ENCODE peak calls at places on chromosome 3, in nine cellular contexts. M is mucosa of descending colon; C is CD4-positive, alpha-beta T cell; P is endothelial cell; Z is upper lobe of left lung; T is foreskin keratinocyte; Q is GM12865; U is HFFc6; L is AG09309. R is an unnamed sample.

GRCh38 chr3:101994386-101994785 is 145.1 kb downstream of the NFKBIZ start:
- DNase-seq in M (no peak), C (no peak), P (no peak), Z (no peak), T (peak), Q (no peak), U (no peak), L (no peak), R (no peak)

GRCh38 chr3:177824190-177824786 is 627.0 kb upstream of the TBL1XR1 start:
- DNase-seq in M (peak), C (no peak), P (no peak), Z (no peak), T (no peak), Q (no peak), U (peak), L (no peak), R (peak)

GRCh38 chr3:56323986-56324420 is 144.3 kb downstream of the ERC2 start:
- DNase-seq in M (no peak), C (no peak), P (no peak), Z (no peak), T (no peak), Q (no peak), U (peak), L (peak), R (peak)

GRCh38 chr3:188627652-188628051 is 473.7 kb downstream of the LPP start:
- DNase-seq in M (no peak), C (no peak), P (no peak), Z (no peak), T (peak), Q (no peak), U (peak), L (peak), R (peak)

GRCh38 chr3:195897081-195897852 is 11.1 kb downstream of the TNK2 start:
- DNase-seq in M (no peak), C (no peak), P (no peak), Z (peak), T (peak), Q (no peak), U (peak), L (no peak), R (peak)

GRCh38 chr3:53513556-53514190 is 19.3 kb downstream of the CACNA1D start:
- DNase-seq in M (no peak), C (no peak), P (no peak), Z (no peak), T (no peak), Q (peak), U (no peak), L (no peak), R (no peak)

GRCh38 chr3:65955792-65956477 is 82.8 kb downstream of the MAGI1 start:
- DNase-seq in M (no peak), C (no peak), P (no peak), Z (no peak), T (no peak), Q (no peak), U (peak), L (no peak), R (peak)

GRCh38 chr3:165523801-165524200 is 313.4 kb downstream of the BCHE start:
- DNase-seq in M (no peak), C (no peak), P (no peak), Z (no peak), T (peak), Q (no peak), U (no peak), L (no peak), R (peak)

GRCh38 chr3:69690-70089 is 126.9 kb upstream of the CHL1 start:
- DNase-seq in M (no peak), C (no peak), P (no peak), Z (no peak), T (no peak), Q (no peak), U (no peak), L (no peak), R (peak)

GRCh38 chr3:99515891-99516290 is 122.5 kb upstream of the COL8A1 start:
- DNase-seq in M (no peak), C (no peak), P (no peak), Z (no peak), T (no peak), Q (no peak), U (no peak), L (no peak), R (no peak)

GRCh38 chr3:57958642-57959406 is 49.4 kb upstream of the FLNB start:
- DNase-seq in M (peak), C (no peak), P (no peak), Z (peak), T (no peak), Q (no peak), U (no peak), L (no peak), R (peak)

GRCh38 chr3:23455084-23455483 is 252.0 kb downstream of the UBE2E2 start:
- DNase-seq in M (no peak), C (no peak), P (no peak), Z (no peak), T (peak), Q (no peak), U (peak), L (peak), R (peak)

GRCh38 chr3:86547697-86548096 is 443.3 kb downstream of the VGLL3 start:
- DNase-seq in M (no peak), C (no peak), P (no peak), Z (no peak), T (no peak), Q (no peak), U (no peak), L (no peak), R (no peak)

GRCh38 chr3:88469216-88469615 is 319.5 kb downstream of the C3orf38 start:
- DNase-seq in M (no peak), C (no peak), P (no peak), Z (no peak), T (no peak), Q (no peak), U (no peak), L (no peak), R (no peak)

GRCh38 chr3:50853936-50854335 is 179.2 kb downstream of the DOCK3 start:
- DNase-seq in M (no peak), C (no peak), P (no peak), Z (no peak), T (peak), Q (no peak), U (no peak), L (no peak), R (no peak)

GRCh38 chr3:196537319-196537984 is 22.3 kb upstream of the SMCO1 start:
- DNase-seq in M (no peak), C (peak), P (peak), Z (no peak), T (no peak), Q (peak), U (no peak), L (no peak), R (peak)

GRCh38 chr3:67896130-67896529 is 241.7 kb upstream of the SUCLG2 start:
- DNase-seq in M (no peak), C (no peak), P (no peak), Z (no peak), T (no peak), Q (no peak), U (no peak), L (no peak), R (no peak)

GRCh38 chr3:14925729-14926591 is 21.4 kb upstream of the NR2C2 start:
- DNase-seq in M (no peak), C (no peak), P (peak), Z (no peak), T (no peak), Q (peak), U (peak), L (peak), R (peak)

GRCh38 chr3:47761046-47761445 is 20.6 kb downstream of the SMARCC1 start:
- DNase-seq in M (no peak), C (no peak), P (no peak), Z (no peak), T (no peak), Q (no peak), U (no peak), L (no peak), R (no peak)

GRCh38 chr3:139293665-139294023 is 50.2 kb upstream of the MRPS22 start:
- DNase-seq in M (no peak), C (no peak), P (no peak), Z (no peak), T (no peak), Q (no peak), U (no peak), L (no peak), R (no peak)

GRCh38 chr3:8627949-8628348 is 16.6 kb downstream of the SSUH2 start:
- DNase-seq in M (no peak), C (no peak), P (no peak), Z (no peak), T (no peak), Q (no peak), U (no peak), L (no peak), R (no peak)

GRCh38 chr3:45480218-45480617 is 91.8 kb downstream of the LARS2 start:
- DNase-seq in M (no peak), C (no peak), P (no peak), Z (no peak), T (peak), Q (no peak), U (peak), L (no peak), R (no peak)

GRCh38 chr3:138186803-138187295 is 252 bp upstream of the ARMC8 start:
- DNase-seq in M (peak), C (peak), P (peak), Z (peak), T (peak), Q (peak), U (peak), L (no peak), R (peak)

GRCh38 chr3:167913218-167913902 is 177.8 kb downstream of the SERPINI1 start:
- DNase-seq in M (no peak), C (no peak), P (peak), Z (no peak), T (peak), Q (peak), U (no peak), L (peak), R (peak)

GRCh38 chr3:158768881-158769518 is 32.9 kb upstream of the MFSD1 start:
- DNase-seq in M (no peak), C (no peak), P (no peak), Z (no peak), T (no peak), Q (no peak), U (peak), L (peak), R (peak)

GRCh38 chr3:72577190-72577589 is 271.1 kb downstream of the SHQ1 start:
- DNase-seq in M (no peak), C (no peak), P (no peak), Z (no peak), T (no peak), Q (no peak), U (no peak), L (no peak), R (no peak)

GRCh38 chr3:126022741-126023359 is 53.9 kb downstream of the ROPN1B start:
- DNase-seq in M (no peak), C (no peak), P (no peak), Z (no peak), T (no peak), Q (no peak), U (no peak), L (no peak), R (no peak)

GRCh38 chr3:157157836-157158235 is 2.1 kb downstream of the CCNL1 start:
- DNase-seq in M (no peak), C (no peak), P (no peak), Z (no peak), T (no peak), Q (no peak), U (no peak), L (no peak), R (no peak)

GRCh38 chr3:157159762-157160651 is at the start of gene CCNL1:
- DNase-seq in M (peak), C (peak), P (peak), Z (peak), T (peak), Q (peak), U (peak), L (peak), R (peak)

GRCh38 chr3:157160652-157161480 is 919 bp upstream of the CCNL1 start:
- DNase-seq in M (peak), C (no peak), P (no peak), Z (no peak), T (peak), Q (peak), U (peak), L (peak), R (peak)

GRCh38 chr3:157156844-157157635 is 2.9 kb downstream of the CCNL1 start:
- DNase-seq in M (no peak), C (no peak), P (no peak), Z (no peak), T (no peak), Q (no peak), U (no peak), L (no peak), R (peak)

GRCh38 chr3:157159037-157159761 is 748 bp downstream of the CCNL1 start:
- DNase-seq in M (peak), C (peak), P (peak), Z (peak), T (no peak), Q (peak), U (no peak), L (no peak), R (peak)
- TF ChIP-seq CTCF in M (no peak), C (peak), P (no peak), Z (no peak), T (peak), Q (no peak), U (peak), L (peak), R (peak)

DNA sequence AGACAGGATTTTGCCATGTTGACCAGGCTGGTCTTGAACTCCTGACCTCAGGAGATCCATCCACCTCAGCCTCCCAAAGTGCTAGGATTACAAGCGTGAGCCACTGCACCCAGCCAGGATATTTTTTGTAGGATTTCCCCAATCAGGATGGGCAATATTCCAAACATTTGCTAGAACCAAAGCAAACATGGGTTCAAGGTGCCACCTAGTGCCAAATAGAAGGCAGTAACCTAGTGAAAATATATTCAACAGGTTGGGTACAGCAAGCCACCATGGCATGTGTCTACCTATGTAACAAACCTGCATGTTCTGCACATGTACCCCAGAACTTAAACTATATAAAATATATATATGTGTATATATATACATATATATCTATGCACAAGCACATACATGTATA is 185.9 kb upstream of the CADM2 start:
- DNase-seq in M (no peak), C (no peak), P (no peak), Z (no peak), T (no peak), Q (no peak), U (no peak), L (no peak), R (no peak)
- TF ChIP-seq CTCF in M (no peak), C (no peak), P (peak), Z (no peak), T (no peak), Q (no peak), U (no peak), L (no peak), R (no peak)

GRCh38 chr3:37703633-37704032 is 158.0 kb upstream of the CTDSPL start:
- DNase-seq in M (no peak), C (no peak), P (no peak), Z (no peak), T (peak), Q (no peak), U (no peak), L (no peak), R (peak)

GRCh38 chr3:37701729-37702128 is 160.0 kb upstream of the CTDSPL start:
- DNase-seq in M (no peak), C (no peak), P (no peak), Z (no peak), T (no peak), Q (no peak), U (no peak), L (no peak), R (no peak)

GRCh38 chr3:37704129-37704528 is 157.6 kb upstream of the CTDSPL start:
- DNase-seq in M (no peak), C (no peak), P (no peak), Z (no peak), T (no peak), Q (no peak), U (no peak), L (no peak), R (no peak)

GRCh38 chr3:37702478-37703154 is 159.1 kb upstream of the CTDSPL start:
- DNase-seq in M (no peak), C (no peak), P (no peak), Z (no peak), T (no peak), Q (no peak), U (no peak), L (no peak), R (no peak)

DNA sequence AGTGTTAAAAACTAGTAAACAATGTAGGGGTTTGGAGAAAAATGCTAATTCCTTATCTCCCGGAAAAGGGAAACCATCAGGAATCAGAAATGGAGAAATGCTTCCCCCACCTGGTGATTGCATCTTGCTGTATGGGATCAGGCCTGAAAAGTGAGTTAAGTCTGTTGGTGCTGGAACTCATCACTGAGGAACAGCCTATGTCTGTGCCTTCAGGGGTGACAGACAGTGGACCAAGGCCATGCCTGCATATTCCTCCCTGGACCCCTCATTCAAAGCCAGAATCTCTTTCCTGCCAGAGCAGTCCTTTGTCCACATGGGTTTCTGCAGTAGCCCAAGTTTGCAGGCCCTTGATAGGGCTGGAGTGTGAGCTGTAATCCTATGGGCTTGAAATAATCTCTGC is 160.8 kb upstream of the CTDSPL start:
- DNase-seq in M (no peak), C (no peak), P (no peak), Z (no peak), T (no peak), Q (no peak), U (no peak), L (no peak), R (peak)
- TF ChIP-seq CTCF in M (no peak), C (no peak), P (no peak), Z (no peak), T (peak), Q (no peak), U (no peak), L (peak), R (peak)

DNA sequence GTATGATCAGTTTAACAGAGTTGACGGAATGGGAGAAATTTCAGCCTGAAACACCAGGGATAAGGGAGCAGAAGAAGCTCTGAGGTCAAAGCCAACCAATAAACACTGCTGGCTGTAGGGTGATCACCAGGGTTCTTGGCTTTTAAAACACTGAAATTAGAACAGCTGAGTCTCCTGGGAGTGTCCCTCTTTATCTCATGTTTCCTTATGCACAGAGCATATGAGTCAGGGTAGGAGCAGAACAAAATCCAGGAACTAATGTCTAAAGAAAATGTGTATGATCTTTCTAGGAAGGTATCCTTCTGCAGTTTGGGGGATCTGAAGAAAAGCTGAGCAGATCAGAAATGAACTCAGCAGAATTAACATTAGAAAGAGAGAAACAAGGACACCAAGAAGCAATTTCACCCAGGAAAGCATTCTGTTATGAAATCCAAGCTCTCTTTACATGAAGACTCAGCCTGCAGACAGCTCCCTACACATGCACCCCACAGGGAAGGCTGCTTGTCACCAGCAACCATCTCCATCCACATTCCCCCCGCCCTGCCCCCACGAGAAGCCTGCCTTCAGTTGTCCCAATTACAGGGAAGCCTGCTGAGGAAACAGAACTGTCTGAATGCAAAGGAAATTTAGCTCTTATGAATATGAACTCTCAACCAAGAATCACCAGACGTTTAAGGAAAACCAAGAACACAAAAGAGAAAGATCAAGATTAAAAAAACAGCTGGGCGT is 469.8 kb downstream of the PDCD6IP start:
- DNase-seq in M (no peak), C (no peak), P (no peak), Z (no peak), T (no peak), Q (no peak), U (no peak), L (no peak), R (no peak)
- TF ChIP-seq CTCF in M (no peak), C (no peak), P (no peak), Z (no peak), T (no peak), Q (no peak), U (no peak), L (no peak), R (no peak)

GRCh38 chr3:145807990-145808389 is 353.0 kb downstream of the PLOD2 start:
- DNase-seq in M (no peak), C (no peak), P (no peak), Z (no peak), T (no peak), Q (peak), U (peak), L (peak), R (peak)
- TF ChIP-seq CTCF in M (no peak), C (no peak), P (no peak), Z (no peak), T (no peak), Q (peak), U (peak), L (peak), R (peak)

DNA sequence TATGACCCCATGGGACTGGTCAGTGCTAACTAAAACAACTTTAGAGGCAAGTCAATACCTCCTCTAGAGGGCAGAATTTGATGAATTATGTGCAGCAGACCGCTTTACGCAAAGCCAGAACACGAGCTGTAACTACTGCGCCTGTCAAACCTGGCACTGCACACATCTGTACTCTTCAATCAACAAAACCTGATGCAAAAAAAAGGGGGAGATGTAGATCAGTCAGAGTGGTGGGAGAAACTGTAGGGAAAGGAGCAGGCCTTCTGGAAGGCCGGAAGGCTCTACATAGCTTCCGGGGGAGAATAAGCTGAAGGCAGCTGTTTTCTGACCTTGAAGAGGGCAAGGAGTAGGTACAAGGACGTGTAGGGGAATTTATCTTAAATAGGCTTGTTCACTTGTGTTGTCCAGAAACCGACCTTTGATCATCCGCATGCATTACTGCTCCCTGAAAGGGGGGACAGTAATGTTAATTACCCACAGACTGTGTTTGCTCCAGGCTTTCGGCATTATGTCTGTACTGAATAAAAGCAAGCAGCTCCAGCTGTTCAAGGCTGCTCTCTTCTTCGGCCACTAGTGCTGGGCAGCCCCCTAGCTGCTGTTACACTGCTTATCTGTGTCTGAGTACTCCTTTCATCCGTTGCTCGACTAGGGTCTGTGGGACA is 41.0 kb downstream of the GPR160 start:
- DNase-seq in M (no peak), C (no peak), P (no peak), Z (no peak), T (no peak), Q (no peak), U (no peak), L (no peak), R (no peak)
- TF ChIP-seq CTCF in M (no peak), C (no peak), P (no peak), Z (no peak), T (peak), Q (no peak), U (peak), L (no peak), R (no peak)

GRCh38 chr3:48952510-48953118 is 34.0 kb downstream of the ARIH2 start:
- DNase-seq in M (no peak), C (peak), P (peak), Z (no peak), T (no peak), Q (peak), U (no peak), L (no peak), R (peak)
- TF ChIP-seq CTCF in M (no peak), C (peak), P (peak), Z (no peak), T (peak), Q (peak), U (peak), L (peak), R (peak)

DNA sequence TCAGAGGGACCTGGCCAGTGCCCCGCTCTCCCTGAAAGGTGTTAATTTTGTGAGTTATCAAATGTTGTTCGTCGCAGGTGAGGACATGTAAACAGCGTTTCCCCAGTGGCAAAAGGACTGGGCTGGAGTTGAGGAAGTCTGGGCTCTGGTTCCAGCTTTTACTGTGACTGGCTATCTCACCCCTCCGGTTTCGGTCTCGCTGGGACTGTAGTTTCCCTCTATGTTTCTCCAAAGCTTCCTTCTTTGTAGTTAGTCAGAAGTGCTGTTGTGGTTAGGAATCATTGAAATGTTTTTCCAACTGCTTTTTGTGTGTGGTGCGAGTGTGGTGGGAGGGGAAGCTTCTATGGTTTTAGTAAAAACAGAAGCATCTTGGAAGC is 983 bp upstream of the CLDN1 start:
- DNase-seq in M (no peak), C (no peak), P (no peak), Z (no peak), T (no peak), Q (no peak), U (no peak), L (no peak), R (peak)
- TF ChIP-seq CTCF in M (no peak), C (no peak), P (no peak), Z (no peak), T (no peak), Q (no peak), U (no peak), L (no peak), R (no peak)